ENCODE peak calls at places on chromosomes 4 and X, in five cellular contexts. O is body of pancreas, T is GM23338, K is tibial nerve, V is astrocyte. S is an unnamed sample.
A peak's percentile ranks its signal among the peaks of the same experiment; 100 is the strongest.

GRCh38 chrX:152638443-152638904 is 779 bp downstream of the GABRQ start:
- DNase-seq in O (no peak), T (peak; percentile 10), K (no peak), V (no peak), S (no peak)

GRCh38 chrX:124836786-124837185 is 482.9 kb upstream of the TEX13C start:
- DNase-seq in O (no peak), T (no peak), K (no peak), V (no peak), S (no peak)

GRCh38 chr4:26044524-26044923 is 130.5 kb downstream of the SMIM20 start:
- DNase-seq in O (no peak), T (no peak), K (no peak), V (peak; percentile 38), S (no peak)

GRCh38 chrX:94361241-94361640 is 687.2 kb downstream of the FAM133A start:
- DNase-seq in O (no peak), T (no peak), K (no peak), V (no peak), S (no peak)

GRCh38 chr4:66357316-66357715 is 687.0 kb upstream of the EPHA5 start:
- DNase-seq in O (no peak), T (no peak), K (no peak), V (peak; percentile 72), S (peak; percentile 60)

GRCh38 chr4:25441519-25442117 is 64.6 kb downstream of the ANAPC4 start:
- DNase-seq in O (peak; percentile 64), T (peak; percentile 86), K (peak; percentile 43), V (peak; percentile 36), S (peak; percentile 74)

GRCh38 chr4:28287837-28288236 is 1427.2 kb downstream of the STIM2 start:
- DNase-seq in O (no peak), T (peak; percentile 40), K (peak; percentile 14), V (peak; percentile 95), S (peak; percentile 92)

GRCh38 chrX:50799531-50799961 is 14.4 kb downstream of the SHROOM4 start:
- DNase-seq in O (no peak), T (no peak), K (no peak), V (peak; percentile 77), S (peak; percentile 54)

GRCh38 chr4:132227349-132228165 is 921.5 kb upstream of the PCDH10 start:
- DNase-seq in O (peak; percentile 49), T (peak; percentile 80), K (no peak), V (peak; percentile 25), S (peak; percentile 10)

GRCh38 chr4:30208731-30209435 is 511.3 kb upstream of the PCDH7 start:
- DNase-seq in O (no peak), T (no peak), K (no peak), V (peak; percentile 27), S (peak; percentile 27)

GRCh38 chrX:97525981-97526380 is 642.3 kb downstream of the RPA4 start:
- DNase-seq in O (no peak), T (no peak), K (no peak), V (no peak), S (no peak)

GRCh38 chr4:109432676-109433075 is 939 bp upstream of the SEC24B start:
- DNase-seq in O (no peak), T (no peak), K (no peak), V (peak; percentile 73), S (peak; percentile 85)

GRCh38 chr4:44447563-44448504 is 775 bp downstream of the KCTD8 start:
- DNase-seq in O (peak; percentile 51), T (peak; percentile 65), K (no peak), V (peak; percentile 47), S (peak; percentile 2)

GRCh38 chr4:20760053-20760452 is 59.8 kb downstream of the PACRGL start:
- DNase-seq in O (no peak), T (peak; percentile 40), K (no peak), V (no peak), S (no peak)

GRCh38 chr4:79413032-79413431 is 5.0 kb upstream of the GK2 start:
- DNase-seq in O (no peak), T (no peak), K (no peak), V (no peak), S (no peak)

DNA sequence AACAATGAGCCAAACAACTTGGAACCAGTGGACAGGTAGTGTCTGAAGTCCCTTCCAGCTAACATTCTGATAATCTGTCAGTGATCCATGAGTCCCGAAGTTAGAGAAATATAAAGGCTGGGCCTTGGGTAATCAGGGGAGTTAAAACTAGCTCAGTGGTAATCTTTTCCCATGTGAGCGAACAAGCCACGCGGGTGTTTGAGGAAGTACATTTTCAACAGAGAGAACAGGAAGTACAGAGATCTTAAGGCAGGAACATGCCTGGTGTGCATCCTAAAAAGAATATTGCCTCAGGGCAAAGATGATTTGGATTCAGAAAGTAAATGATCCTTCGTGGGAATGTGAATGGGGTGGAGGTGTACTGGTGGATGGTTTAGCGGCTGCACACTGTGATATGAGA is 42.9 kb downstream of the FNIP2 start:
- DNase-seq in O (peak; percentile 36), T (no peak), K (peak; percentile 53), V (no peak), S (no peak)
- H3K4me1 ChIP-seq in O (peaks cover 63% of the 10 kb centered on the region), T (peaks cover 14% of the 10 kb centered on the region), K (no peaks in the 10 kb centered on the region), V (peaks cover 44% of the 10 kb centered on the region), S (peaks cover 40% of the 10 kb centered on the region)

GRCh38 chr4:62327612-62328297 is 1127.6 kb downstream of the ADGRL3 start:
- DNase-seq in O (no peak), T (no peak), K (no peak), V (no peak), S (no peak)
- H3K4me1 ChIP-seq in O (no peaks in the 10 kb centered on the region), T (no peaks in the 10 kb centered on the region), K (no peaks in the 10 kb centered on the region), V (no peaks in the 10 kb centered on the region), S (no peaks in the 10 kb centered on the region)

GRCh38 chr4:7786040-7786439 is 153.6 kb downstream of the AFAP1 start:
- DNase-seq in O (no peak), T (no peak), K (no peak), V (no peak), S (no peak)

GRCh38 chr4:7784131-7784870 is 155.4 kb downstream of the AFAP1 start:
- DNase-seq in O (no peak), T (no peak), K (no peak), V (no peak), S (no peak)

GRCh38 chr4:7783560-7783959 is 156.1 kb downstream of the AFAP1 start:
- DNase-seq in O (no peak), T (no peak), K (no peak), V (no peak), S (no peak)

GRCh38 chr4:7786517-7786916 is 153.1 kb downstream of the AFAP1 start:
- DNase-seq in O (no peak), T (no peak), K (no peak), V (no peak), S (no peak)

GRCh38 chr4:7785017-7785416 is 154.6 kb downstream of the AFAP1 start:
- DNase-seq in O (no peak), T (no peak), K (no peak), V (peak; percentile 95), S (no peak)
- H3K4me1 ChIP-seq in O (no peaks in the 10 kb centered on the region), T (no peaks in the 10 kb centered on the region), K (no peaks in the 10 kb centered on the region), V (peaks cover 23% of the 10 kb centered on the region), S (peaks cover 34% of the 10 kb centered on the region)

DNA sequence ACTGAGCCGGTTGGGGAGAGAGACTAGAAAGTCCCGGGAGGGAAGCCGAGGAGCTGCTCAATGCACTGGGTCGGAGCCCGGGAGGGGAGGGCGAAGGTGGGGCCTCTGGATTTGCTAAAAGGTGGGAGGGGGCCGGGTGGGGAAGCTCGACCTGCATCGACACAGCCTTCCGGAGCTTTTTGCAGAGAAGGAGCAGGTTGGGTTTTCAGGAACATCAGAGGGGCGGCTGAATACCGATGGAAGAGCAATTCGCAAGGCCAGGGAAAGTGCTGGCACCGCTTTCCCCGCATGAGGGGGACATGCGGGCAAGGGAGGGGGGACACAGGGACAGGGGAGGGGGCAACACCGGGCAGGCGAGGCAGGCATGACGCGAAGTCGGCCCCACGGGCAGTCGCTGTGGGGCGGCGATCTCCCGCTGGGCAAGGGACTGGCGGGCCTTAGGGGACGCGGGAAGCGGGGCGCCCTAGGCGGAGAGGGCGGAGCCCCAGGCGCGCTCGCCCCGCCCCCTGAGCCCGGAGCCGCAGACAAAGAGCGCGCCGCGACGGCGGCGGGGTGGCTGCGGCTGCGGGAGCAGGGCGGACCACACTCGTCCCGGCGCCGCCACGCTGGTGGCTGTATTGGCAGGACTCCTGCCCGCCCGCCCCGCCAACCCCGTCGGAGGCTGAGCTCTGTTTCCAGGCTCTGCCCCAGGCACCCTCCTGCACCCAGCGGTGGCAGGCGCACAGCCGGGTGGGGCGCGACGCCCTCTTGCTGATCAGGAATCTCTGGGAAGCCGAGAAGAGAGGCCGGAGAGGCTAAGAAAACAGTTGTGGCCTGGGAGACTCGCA is 11.6 kb downstream of the PDZD4 start:
- DNase-seq in O (peak; percentile 57), T (peak; percentile 68), K (no peak), V (no peak), S (peak; percentile 58)
- H3K4me1 ChIP-seq in O (peaks cover 9% of the 10 kb centered on the region), T (peaks cover 40% of the 10 kb centered on the region), K (no peaks in the 10 kb centered on the region), V (no peaks in the 10 kb centered on the region), S (no peaks in the 10 kb centered on the region)

GRCh38 chr4:184476660-184477059 is 2.3 kb upstream of the IRF2 start:
- DNase-seq in O (no peak), T (no peak), K (no peak), V (no peak), S (no peak)
- H3K4me1 ChIP-seq in O (peaks cover 31% of the 10 kb centered on the region), T (peaks cover 27% of the 10 kb centered on the region), K (no peaks in the 10 kb centered on the region), V (peaks cover 7% of the 10 kb centered on the region), S (peaks cover 49% of the 10 kb centered on the region)

GRCh38 chr4:142352682-142353081 is 493.4 kb downstream of the INPP4B start:
- DNase-seq in O (no peak), T (no peak), K (no peak), V (no peak), S (no peak)

GRCh38 chr4:142354794-142355416 is 491.2 kb downstream of the INPP4B start:
- DNase-seq in O (no peak), T (no peak), K (no peak), V (no peak), S (no peak)

GRCh38 chr4:142353149-142353738 is 492.9 kb downstream of the INPP4B start:
- DNase-seq in O (no peak), T (peak; percentile 81), K (no peak), V (peak; percentile 63), S (peak; percentile 89)

GRCh38 chr4:142355417-142355930 is 490.6 kb downstream of the INPP4B start:
- DNase-seq in O (no peak), T (no peak), K (no peak), V (peak; percentile 19), S (no peak)

DNA sequence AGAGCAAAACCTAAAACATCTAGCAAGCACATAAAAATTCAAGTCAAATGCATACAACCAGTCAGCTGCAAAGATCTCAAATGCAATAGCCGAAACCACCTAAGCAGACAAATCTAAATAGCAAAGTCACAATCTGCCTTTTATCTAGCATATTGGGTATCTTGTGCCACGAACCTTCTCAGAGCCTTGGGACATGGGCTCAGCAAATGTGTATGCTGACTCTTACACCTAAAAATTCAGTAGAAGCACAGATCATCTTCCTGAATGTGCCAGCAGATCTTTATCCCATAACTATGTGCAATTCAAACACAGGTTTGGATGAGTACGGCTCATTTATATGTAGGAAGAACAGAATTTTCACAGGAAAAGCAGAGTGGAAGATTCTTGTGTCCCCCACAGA is 492.1 kb downstream of the INPP4B start:
- DNase-seq in O (no peak), T (no peak), K (no peak), V (peak; percentile 27), S (peak; percentile 34)
- H3K4me1 ChIP-seq in O (peaks cover 33% of the 10 kb centered on the region), T (no peaks in the 10 kb centered on the region), K (no peaks in the 10 kb centered on the region), V (peaks cover 8% of the 10 kb centered on the region), S (peaks cover 20% of the 10 kb centered on the region)

DNA sequence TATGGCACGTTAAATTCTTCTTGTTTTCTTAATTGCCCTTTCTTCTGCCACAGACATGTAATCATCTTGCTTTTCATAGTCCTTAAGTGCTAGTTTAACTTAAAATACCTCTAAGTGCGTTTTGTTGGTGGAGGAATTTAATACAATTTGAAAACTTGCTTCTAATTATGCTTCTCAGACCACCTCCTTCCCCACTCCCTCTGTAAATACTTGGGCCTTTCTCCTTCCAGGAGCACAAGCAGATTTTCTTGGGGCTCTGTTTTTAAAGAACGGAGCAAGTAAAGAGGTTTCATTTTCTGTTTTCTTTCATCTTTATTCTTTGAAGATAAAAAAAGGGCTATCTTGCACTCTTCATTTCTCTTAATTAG is 559 bp upstream of the PCDH18 start:
- DNase-seq in O (no peak), T (peak; percentile 39), K (no peak), V (peak; percentile 23), S (peak; percentile 65)
- H3K4me1 ChIP-seq in O (peaks cover 7% of the 10 kb centered on the region), T (peaks cover 58% of the 10 kb centered on the region), K (no peaks in the 10 kb centered on the region), V (peaks cover 16% of the 10 kb centered on the region), S (peaks cover 16% of the 10 kb centered on the region)

S was measured in adipocyte.